ENCODE peak calls at places on chromosomes 2 and 18, in five cellular contexts. W is OCI-LY7, A is brain microvascular endothelial cell, M is MM.1S, J is cardiac muscle cell. K is an unnamed sample.

GRCh38 chr18:64539852-64540251 is 391.0 kb upstream of the LINC00305 start:
- DNase-seq in W (no peak), A (no peak), M (no peak), J (no peak), K (no peak)

GRCh38 chr2:196479350-196479749 is 160.2 kb upstream of the CCDC150 start:
- DNase-seq in W (no peak), A (peak), M (no peak), J (peak), K (peak)

GRCh38 chr2:11750917-11751316 is 4.5 kb downstream of the LPIN1 start:
- DNase-seq in W (peak), A (no peak), M (peak), J (no peak), K (peak)

GRCh38 chr2:63009490-63009889 is 41.1 kb upstream of the OTX1 start:
- DNase-seq in W (no peak), A (no peak), M (no peak), J (no peak), K (no peak)

GRCh38 chr2:120104002-120104467 is 91.2 kb downstream of the EPB41L5 start:
- DNase-seq in W (no peak), A (peak), M (no peak), J (peak), K (peak)

GRCh38 chr2:20797096-20797495 is 25.8 kb downstream of the LDAH start:
- DNase-seq in W (no peak), A (no peak), M (no peak), J (no peak), K (no peak)

GRCh38 chr2:46555011-46555410 is 75.6 kb downstream of the TMEM247 start:
- DNase-seq in W (peak), A (no peak), M (no peak), J (no peak), K (no peak)

GRCh38 chr2:128442053-128442751 is 123.5 kb upstream of the HS6ST1 start:
- DNase-seq in W (no peak), A (no peak), M (no peak), J (no peak), K (no peak)

GRCh38 chr2:72883356-72883962 is 3.7 kb upstream of the SPR start:
- DNase-seq in W (peak), A (peak), M (peak), J (peak), K (peak)

GRCh38 chr18:63339920-63340484 is 20.4 kb upstream of the BCL2 start:
- DNase-seq in W (peak), A (no peak), M (peak), J (peak), K (peak)

GRCh38 chr2:70443078-70443465 is 110.6 kb downstream of the TGFA start:
- DNase-seq in W (no peak), A (no peak), M (no peak), J (no peak), K (no peak)

GRCh38 chr18:25921677-25922421 is 168.6 kb downstream of the SS18 start:
- DNase-seq in W (peak), A (peak), M (peak), J (peak), K (peak)

GRCh38 chr18:6963452-6964097 is 154.0 kb downstream of the LAMA1 start:
- DNase-seq in W (no peak), A (no peak), M (no peak), J (no peak), K (no peak)

GRCh38 chr2:38220164-38220563 is 144.2 kb upstream of the CYP1B1 start:
- DNase-seq in W (no peak), A (no peak), M (no peak), J (no peak), K (no peak)

GRCh38 chr18:11801573-11801972 is 49.6 kb upstream of the CHMP1B start:
- DNase-seq in W (no peak), A (no peak), M (no peak), J (no peak), K (no peak)

GRCh38 chr2:206084870-206085741 is 868 bp downstream of the INO80D start:
- DNase-seq in W (peak), A (no peak), M (peak), J (peak), K (peak)

GRCh38 chr18:67710639-67711038 is 194.1 kb upstream of the DSEL start:
- DNase-seq in W (no peak), A (peak), M (no peak), J (no peak), K (peak)

GRCh38 chr2:185638771-185639170 is 99.8 kb upstream of the FSIP2 start:
- DNase-seq in W (no peak), A (no peak), M (peak), J (no peak), K (no peak)

GRCh38 chr18:54558609-54559585 is 32.1 kb upstream of the DYNAP start:
- DNase-seq in W (peak), A (no peak), M (peak), J (peak), K (peak)

GRCh38 chr2:167212054-167212648 is 323.9 kb downstream of the XIRP2 start:
- DNase-seq in W (peak), A (peak), M (peak), J (peak), K (peak)

GRCh38 chr2:197309369-197310231 is 980 bp downstream of the ANKRD44 start:
- DNase-seq in W (peak), A (no peak), M (peak), J (no peak), K (no peak)

GRCh38 chr18:24601624-24602023 is 141.2 kb downstream of the HRH4 start:
- DNase-seq in W (no peak), A (no peak), M (no peak), J (no peak), K (peak)

GRCh38 chr18:61635901-61636528 is 256.8 kb downstream of the RNF152 start:
- DNase-seq in W (peak), A (peak), M (peak), J (peak), K (peak)

GRCh38 chr2:240578110-240578450 is 8.5 kb upstream of the CAPN10 start:
- DNase-seq in W (no peak), A (no peak), M (no peak), J (no peak), K (no peak)

GRCh38 chr2:181876614-181877063 is 14.9 kb upstream of the ITPRID2 start:
- DNase-seq in W (no peak), A (peak), M (no peak), J (no peak), K (peak)

GRCh38 chr2:19861771-19862170 is 40.0 kb downstream of the TTC32 start:
- DNase-seq in W (no peak), A (no peak), M (no peak), J (no peak), K (peak)

GRCh38 chr2:168530980-168531379 is 74.9 kb downstream of the CERS6 start:
- DNase-seq in W (no peak), A (no peak), M (no peak), J (peak), K (no peak)

GRCh38 chr18:8706545-8706980 is 1.2 kb downstream of the MTCL1 start:
- DNase-seq in W (peak), A (no peak), M (peak), J (no peak), K (no peak)

DNA sequence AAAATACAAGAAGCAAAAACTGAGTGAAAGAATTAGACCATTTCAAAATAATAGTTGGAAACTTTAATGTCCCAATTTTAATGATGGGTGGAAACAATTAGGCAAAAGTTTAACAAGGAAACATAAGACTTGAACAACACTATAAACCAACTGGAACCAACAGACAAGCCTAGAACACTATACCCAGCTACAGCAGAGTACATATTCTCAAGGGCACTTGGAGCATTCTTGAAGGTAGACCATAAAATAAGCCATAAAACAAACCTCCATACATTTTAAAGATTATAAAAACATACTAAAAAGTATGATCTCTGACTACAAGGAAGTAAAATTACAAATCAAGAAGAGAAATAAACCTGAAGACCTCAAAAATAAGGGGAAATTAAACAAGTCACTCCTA is 616.7 kb downstream of the SUCLG1 start:
- DNase-seq in W (no peak), A (no peak), M (no peak), J (no peak), K (no peak)
- H3K4me3 ChIP-seq in W (no peak), A (no peak), M (no peak), J (no peak), K (no peak)

DNA sequence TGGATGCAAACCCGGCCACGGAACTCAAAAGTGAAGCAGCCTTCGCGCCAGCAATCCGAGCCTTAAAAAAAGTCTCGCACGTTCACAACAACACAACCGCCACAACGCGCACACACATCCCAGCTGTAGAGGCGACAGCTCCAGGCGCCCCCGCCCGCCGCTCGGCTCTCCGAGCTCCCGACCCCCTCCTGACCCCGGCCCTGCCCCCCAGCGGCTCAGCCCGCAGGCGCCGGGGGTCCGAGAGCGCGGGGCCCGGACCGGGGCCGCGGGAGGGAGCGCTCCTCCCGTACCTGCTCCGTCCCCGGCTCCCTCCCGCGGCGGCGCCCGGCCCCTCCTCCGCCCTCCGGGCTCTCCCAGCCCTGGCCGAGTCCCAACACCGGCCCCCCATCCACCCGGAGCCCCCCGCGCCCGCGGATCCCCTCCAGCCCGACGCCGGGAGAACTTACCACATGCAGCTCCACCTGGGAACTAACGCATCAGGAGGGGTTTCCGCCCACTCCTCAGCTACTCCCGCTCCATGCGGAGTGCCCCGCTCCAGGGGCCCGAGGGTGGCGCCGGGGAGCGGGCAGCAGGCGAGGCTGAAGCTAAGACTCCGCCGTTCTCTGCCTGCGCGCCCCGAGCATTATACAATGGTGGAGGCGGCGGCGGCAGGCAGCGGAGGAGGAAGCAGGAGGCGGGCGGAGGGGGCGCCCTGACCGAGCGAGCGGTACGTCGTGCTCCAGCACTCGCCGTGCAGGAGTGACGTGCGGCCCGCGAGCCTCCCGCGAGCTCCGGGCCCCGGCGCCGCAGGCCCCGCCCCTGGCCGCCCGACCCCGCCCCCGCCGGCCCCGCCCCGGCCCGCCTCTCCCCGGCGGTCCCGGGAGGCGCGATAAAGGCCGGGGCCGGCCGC is at the start of gene SERTAD2:
- DNase-seq in W (peak), A (peak), M (peak), J (peak), K (peak)
- TF ChIP-seq CTCF in W (peak), A (peak), M (no peak), J (peak), K (no peak)

DNA sequence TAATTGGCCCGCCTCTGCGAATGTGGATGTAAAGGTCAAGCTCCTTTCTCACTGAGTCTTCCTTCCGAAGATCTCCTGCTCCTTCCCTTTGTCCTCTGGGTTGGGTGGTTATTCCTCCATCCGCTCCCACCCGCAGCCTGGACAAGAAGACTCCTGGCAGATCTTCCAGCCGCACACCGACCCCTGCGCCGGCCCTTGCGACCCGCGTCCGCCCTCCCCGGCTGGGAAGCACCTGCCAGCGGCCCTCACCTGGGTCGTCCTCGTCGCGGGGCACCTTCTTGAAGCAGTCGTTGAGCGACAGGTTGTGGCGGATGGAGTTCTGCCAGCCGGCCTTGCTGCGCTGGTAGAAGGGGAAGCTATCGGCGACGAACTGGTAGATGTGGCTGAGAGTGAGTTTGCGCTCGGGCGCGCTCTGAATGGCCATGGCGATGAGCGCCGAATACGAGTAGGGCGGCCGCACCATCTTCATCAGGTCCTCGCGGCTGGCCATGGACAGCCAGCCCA is 794 bp downstream of the FOXI3 start:
- DNase-seq in W (no peak), A (no peak), M (peak), J (no peak), K (peak)
- H3K4me3 ChIP-seq in W (no peak), A (no peak), M (peak), J (peak), K (no peak)

GRCh38 chr2:121748202-121748601 is 7.2 kb upstream of the TSN start:
- DNase-seq in W (peak), A (peak), M (peak), J (peak), K (peak)
- TF ChIP-seq CTCF in W (peak), A (peak), M (peak), J (peak), K (no peak)

GRCh38 chr2:113896791-113897190 is 6.9 kb downstream of the ACTR3 start:
- DNase-seq in W (no peak), A (no peak), M (no peak), J (peak), K (no peak)

GRCh38 chr2:113895301-113895700 is 5.4 kb downstream of the ACTR3 start:
- DNase-seq in W (no peak), A (no peak), M (no peak), J (no peak), K (peak)

GRCh38 chr2:113895819-113896563 is 6.1 kb downstream of the ACTR3 start:
- DNase-seq in W (no peak), A (no peak), M (no peak), J (no peak), K (no peak)

GRCh38 chr2:113901943-113902342 is 12.1 kb downstream of the ACTR3 start:
- DNase-seq in W (peak), A (no peak), M (no peak), J (no peak), K (no peak)

GRCh38 chr2:113899166-113899565 is 9.3 kb downstream of the ACTR3 start:
- DNase-seq in W (no peak), A (no peak), M (no peak), J (no peak), K (no peak)
- H3K4me3 ChIP-seq in W (no peak), A (no peak), M (no peak), J (no peak), K (no peak)

GRCh38 chr2:207230261-207231105 is 64.7 kb upstream of the KLF7 start:
- DNase-seq in W (peak), A (no peak), M (peak), J (peak), K (peak)

GRCh38 chr2:207233731-207234130 is 68.0 kb upstream of the KLF7 start:
- DNase-seq in W (no peak), A (no peak), M (no peak), J (no peak), K (no peak)

GRCh38 chr2:207229161-207229560 is 63.4 kb upstream of the KLF7 start:
- DNase-seq in W (no peak), A (no peak), M (no peak), J (no peak), K (no peak)

GRCh38 chr2:207231106-207231860 is 65.5 kb upstream of the KLF7 start:
- DNase-seq in W (no peak), A (no peak), M (no peak), J (no peak), K (peak)

GRCh38 chr2:207231962-207232361 is 66.2 kb upstream of the KLF7 start:
- DNase-seq in W (no peak), A (peak), M (no peak), J (no peak), K (peak)
- TF ChIP-seq CTCF in W (no peak), A (no peak), M (no peak), J (no peak), K (no peak)

GRCh38 chr2:235026649-235027557 is 75.1 kb downstream of the SH3BP4 start:
- DNase-seq in W (no peak), A (no peak), M (no peak), J (peak), K (peak)
- H3K4me3 ChIP-seq in W (no peak), A (no peak), M (no peak), J (no peak), K (peak)

DNA sequence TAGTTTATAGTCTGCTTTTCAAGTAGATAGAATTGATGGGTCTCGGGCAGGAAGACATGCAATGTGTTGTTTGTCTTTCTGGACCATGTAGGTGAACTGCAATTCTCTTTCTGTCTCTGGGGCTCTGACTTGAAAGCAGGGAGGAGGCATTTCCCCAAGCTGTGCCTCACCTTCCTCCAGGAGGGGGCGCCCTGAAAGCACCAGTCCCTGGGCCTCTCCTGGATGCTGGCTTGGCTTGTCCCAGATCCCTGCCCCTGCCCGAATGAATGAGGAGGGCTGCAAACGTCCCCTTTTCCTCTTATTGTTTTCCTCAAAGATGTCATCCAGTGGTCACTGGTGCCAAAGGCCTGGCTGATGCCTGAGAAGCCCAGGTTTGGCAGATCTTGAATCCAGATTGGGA is 270.6 kb downstream of the CELF4 start:
- DNase-seq in W (peak), A (peak), M (no peak), J (peak), K (peak)
- TF ChIP-seq CTCF in W (peak), A (peak), M (no peak), J (peak), K (peak)

DNA sequence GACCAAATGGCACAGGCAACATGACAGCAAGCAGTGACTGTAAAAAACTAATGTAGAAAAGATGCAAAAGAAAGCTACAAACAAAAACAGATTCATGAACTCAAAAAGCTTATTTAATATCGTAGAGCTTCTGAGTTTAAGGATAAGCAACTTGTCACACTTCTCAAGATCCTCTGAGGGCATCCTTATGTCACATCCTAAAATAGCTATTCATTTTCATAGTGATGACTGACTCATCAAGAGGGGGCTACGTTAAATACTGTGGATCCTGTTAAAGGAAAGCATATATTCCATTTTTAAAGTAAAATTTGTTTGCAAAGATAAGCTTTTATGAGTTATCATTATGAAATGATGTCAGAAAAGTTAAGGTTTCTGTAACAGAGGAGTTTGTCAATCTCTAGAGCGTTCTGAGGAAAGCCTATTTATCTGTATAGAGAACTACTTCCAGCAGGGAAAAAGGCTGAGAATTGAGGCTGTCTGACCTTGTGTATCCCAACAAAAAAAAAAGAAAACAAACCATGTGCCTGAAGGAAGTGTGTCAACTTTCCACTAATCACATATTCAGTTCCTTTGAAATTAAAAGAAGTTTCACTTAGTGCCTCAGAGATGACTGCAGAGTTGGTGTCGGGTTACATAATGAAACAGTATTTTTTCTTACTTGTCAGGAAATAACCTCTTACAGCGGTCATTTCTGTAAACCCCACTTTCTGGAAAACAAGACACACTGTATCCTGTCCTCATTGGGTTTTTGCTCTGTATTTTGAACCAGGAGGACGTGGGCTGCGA is 115.5 kb downstream of the ESCO1 start:
- DNase-seq in W (no peak), A (peak), M (no peak), J (peak), K (peak)
- H3K4me3 ChIP-seq in W (no peak), A (no peak), M (no peak), J (no peak), K (no peak)

GRCh38 chr2:119011910-119012209 is 69.9 kb downstream of the MARCO start:
- DNase-seq in W (no peak), A (no peak), M (no peak), J (no peak), K (no peak)

GRCh38 chr2:119009110-119009509 is 67.1 kb downstream of the MARCO start:
- DNase-seq in W (no peak), A (no peak), M (no peak), J (no peak), K (no peak)

GRCh38 chr2:119012345-119013301 is 70.6 kb downstream of the MARCO start:
- DNase-seq in W (no peak), A (no peak), M (no peak), J (no peak), K (no peak)

GRCh38 chr2:119010336-119010735 is 68.3 kb downstream of the MARCO start:
- DNase-seq in W (no peak), A (no peak), M (no peak), J (no peak), K (no peak)

GRCh38 chr2:119011162-119011909 is 69.3 kb downstream of the MARCO start:
- DNase-seq in W (no peak), A (peak), M (peak), J (peak), K (peak)
- TF ChIP-seq CTCF in W (peak), A (peak), M (peak), J (peak), K (peak)